ENCODE peak calls at places on chromosome 11, in eight cellular contexts. U, G, B, I, Z, N, Q and T are unnamed samples.

GRCh38 chr11:18772211-18772610 is 19.4 kb downstream of the PTPN5 start:
- DNase-seq in N (no peak), Q (no peak), U (no peak), B (no peak), G (no peak), Z (peak), I (no peak), T (no peak)

GRCh38 chr11:126573325-126574076 is 218.0 kb downstream of the ST3GAL4 start:
- DNase-seq in U (no peak), I (no peak), Q (no peak), G (no peak), Z (no peak), N (no peak), B (no peak), T (no peak)

GRCh38 chr11:31809543-31809856 is 1.6 kb downstream of the PAX6 start:
- DNase-seq in Z (no peak), Q (no peak), G (no peak), N (no peak), I (no peak), U (no peak), B (no peak), T (no peak)

GRCh38 chr11:279966-280761 is 2.0 kb downstream of the NLRP6 start:
- DNase-seq in U (no peak), Z (no peak), G (no peak), Q (no peak), I (no peak), N (peak), B (no peak), T (no peak)

GRCh38 chr11:111454561-111455192 is 57.5 kb downstream of the BTG4 start:
- DNase-seq in G (peak), B (peak), I (peak), U (peak), N (peak), Z (peak), Q (no peak), T (peak)

GRCh38 chr11:24585192-24585591 is 88.3 kb downstream of the LUZP2 start:
- DNase-seq in N (no peak), U (no peak), B (no peak), I (no peak), G (no peak), Z (peak), Q (no peak), T (no peak)

GRCh38 chr11:77619576-77620198 is 17.9 kb downstream of the CLNS1A start:
- DNase-seq in U (no peak), I (peak), Q (no peak), N (no peak), B (peak), G (no peak), Z (peak), T (no peak)

GRCh38 chr11:12199231-12199948 is 89.0 kb downstream of the MICAL2 start:
- DNase-seq in I (no peak), Q (no peak), N (peak), G (no peak), Z (no peak), U (no peak), B (no peak), T (no peak)

GRCh38 chr11:94171693-94172440 is 43.2 kb downstream of the PANX1 start:
- DNase-seq in I (peak), N (peak), Q (no peak), Z (peak), B (peak), U (no peak), G (peak), T (peak)

GRCh38 chr11:44977493-44977984 is 26.9 kb upstream of the TP53I11 start:
- DNase-seq in B (peak), Q (no peak), Z (no peak), G (no peak), N (peak), I (no peak), U (no peak), T (no peak)

GRCh38 chr11:130881475-130882137 is 34.7 kb downstream of the SNX19 start:
- DNase-seq in N (no peak), I (no peak), B (no peak), G (no peak), Q (no peak), Z (no peak), U (no peak), T (no peak)

GRCh38 chr11:106088896-106089295 is 11.4 kb downstream of the AASDHPPT start:
- DNase-seq in G (peak), Q (no peak), U (no peak), Z (no peak), N (no peak), B (no peak), I (no peak), T (no peak)

GRCh38 chr11:38718659-38719058 is 2120.6 kb upstream of the RAG2 start:
- DNase-seq in I (peak), Z (no peak), G (no peak), N (no peak), B (no peak), U (no peak), Q (no peak), T (no peak)

GRCh38 chr11:7677801-7678201 is 4.5 kb upstream of the CYB5R2 start:
- DNase-seq in U (peak), Q (no peak), Z (no peak), B (no peak), G (no peak), I (peak), N (no peak), T (no peak)

GRCh38 chr11:3223932-3224729 is 5.5 kb upstream of the MRGPRG start:
- DNase-seq in G (no peak), U (no peak), I (no peak), Z (no peak), B (no peak), N (no peak), Q (no peak), T (no peak)

GRCh38 chr11:65214212-65214845 is 32.6 kb downstream of the CAPN1 start:
- DNase-seq in G (no peak), B (no peak), U (no peak), Z (no peak), N (no peak), I (no peak), Q (no peak), T (no peak)

GRCh38 chr11:65215441-65216076 is 33.8 kb downstream of the CAPN1 start:
- DNase-seq in U (no peak), N (no peak), Z (no peak), Q (no peak), B (no peak), I (no peak), G (no peak), T (no peak)

GRCh38 chr11:65211293-65212105 is 29.8 kb downstream of the CAPN1 start:
- DNase-seq in Q (no peak), Z (no peak), U (no peak), N (no peak), B (no peak), G (no peak), I (no peak), T (no peak)

GRCh38 chr11:65212226-65212801 is 30.6 kb downstream of the CAPN1 start:
- DNase-seq in B (no peak), I (no peak), N (no peak), Q (no peak), G (no peak), Z (no peak), U (no peak), T (no peak)

DNA sequence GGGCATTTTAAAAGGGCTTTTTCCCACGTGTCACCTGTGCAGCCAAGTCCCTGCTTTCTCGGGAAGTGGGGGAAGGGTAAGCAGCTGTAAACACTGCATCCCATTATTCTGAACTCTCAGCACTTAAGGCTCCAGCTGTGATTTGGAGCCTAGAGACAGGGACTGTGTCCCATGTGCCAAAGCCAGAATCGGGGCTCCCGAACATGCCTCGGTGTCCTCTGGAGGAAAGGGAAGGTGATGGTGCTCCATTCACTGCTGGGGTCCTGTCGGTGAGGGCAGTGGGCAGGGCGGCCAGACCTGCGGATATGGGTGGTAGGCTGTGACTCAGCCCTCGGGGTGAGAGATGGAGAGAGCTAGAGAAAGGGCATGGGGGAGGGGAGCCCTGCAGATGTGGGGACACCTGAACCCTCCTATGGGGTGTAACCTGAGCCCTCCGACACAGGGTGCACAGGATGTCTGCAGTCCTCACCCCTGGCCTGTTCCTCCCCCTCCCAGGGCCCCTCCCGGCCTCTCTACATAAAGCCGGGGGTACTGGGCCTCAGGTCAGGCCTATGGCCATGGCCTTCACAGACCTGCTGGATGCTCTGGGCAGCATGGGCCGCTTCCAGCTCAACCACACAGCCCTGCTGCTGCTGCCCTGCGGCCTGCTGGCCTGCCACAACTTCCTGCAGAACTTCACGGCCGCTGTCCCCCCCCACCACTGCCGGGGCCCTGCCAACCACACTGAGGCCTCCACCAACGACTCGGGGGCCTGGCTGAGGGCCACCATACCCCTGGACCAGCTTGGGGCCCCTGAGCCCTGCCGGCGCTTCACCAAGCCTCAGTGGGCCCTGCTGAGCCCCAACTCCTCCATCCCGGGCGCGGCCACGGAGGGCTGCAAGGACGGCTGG is 31.8 kb downstream of the CAPN1 start:
- DNase-seq in N (no peak), I (no peak), B (no peak), Z (peak), G (no peak), U (no peak), Q (no peak), T (no peak)
- TF ChIP-seq CTCF in N (no peak), I (no peak), B (no peak), Z (no peak), G (no peak), U (no peak), Q (no peak), T (no peak)

GRCh38 chr11:60985501-60985900 is 14.0 kb downstream of the CD6 start:
- DNase-seq in Z (no peak), B (no peak), Q (no peak), U (no peak), G (no peak), N (no peak), I (no peak), T (no peak)
- H3K27ac ChIP-seq in Z (no peak), B (no peak), Q (no peak), U (peak), G (no peak), N (peak), I (no peak), T (no peak)

DNA sequence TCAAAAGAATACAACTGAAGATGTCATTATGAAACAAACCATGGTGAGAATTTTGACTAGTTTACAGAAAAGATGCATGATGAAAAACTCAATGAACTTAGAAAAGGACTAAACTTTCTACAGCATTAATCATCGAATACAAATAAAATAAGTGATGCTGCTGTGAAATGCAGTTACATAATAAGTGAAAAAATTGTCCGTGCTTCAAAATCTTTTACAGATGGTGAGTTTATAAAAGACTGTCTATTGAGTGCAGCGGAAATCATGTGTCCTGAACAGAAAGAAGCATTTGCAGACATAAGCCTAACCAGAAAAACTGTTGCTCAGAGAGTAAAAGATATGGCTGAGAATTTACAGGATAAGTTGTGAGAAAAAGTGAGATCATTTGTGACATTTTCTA is 33.8 kb downstream of the NEAT1 start:
- DNase-seq in G (no peak), B (no peak), I (no peak), N (no peak), Q (no peak), U (no peak), Z (no peak), T (no peak)
- TF ChIP-seq CTCF in G (no peak), B (no peak), I (no peak), N (no peak), Q (no peak), U (no peak), Z (no peak), T (no peak)

DNA sequence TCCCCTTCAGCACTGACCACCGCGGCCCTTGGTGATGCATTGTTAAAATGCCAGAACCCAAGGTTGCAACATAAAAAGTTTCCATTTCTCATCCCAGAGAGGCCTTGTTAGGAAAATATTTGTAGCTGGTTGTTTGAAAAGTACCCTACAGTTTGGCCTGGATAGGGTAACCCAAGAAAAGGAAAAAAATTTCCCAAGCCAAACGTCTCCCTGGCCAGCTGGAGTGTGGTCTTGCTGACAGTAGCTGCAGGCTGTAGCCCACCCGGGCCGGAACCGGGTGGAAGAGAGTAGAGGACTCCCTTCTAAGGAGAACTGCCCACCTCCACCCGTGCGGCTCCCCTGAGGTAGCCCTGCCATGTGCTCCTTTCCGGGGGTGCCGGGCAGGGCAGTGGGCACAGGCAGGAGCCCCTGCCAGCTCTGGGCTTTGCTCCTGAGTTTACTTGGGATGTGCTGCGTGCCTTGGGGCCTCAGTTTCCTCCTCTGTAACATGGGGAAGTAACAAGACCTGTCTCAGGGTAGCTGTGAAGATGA is 38.5 kb downstream of the IGHMBP2 start:
- DNase-seq in Z (no peak), G (no peak), U (no peak), N (no peak), I (no peak), Q (no peak), B (no peak), T (no peak)
- H3K27ac ChIP-seq in Z (no peak), G (no peak), U (no peak), N (peak), I (peak), Q (peak), B (no peak), T (peak)

GRCh38 chr11:84408946-84409411 is 1122.8 kb upstream of the CCDC90B start:
- DNase-seq in Q (no peak), B (no peak), U (no peak), Z (no peak), I (no peak), G (no peak), N (no peak), T (no peak)
- TF ChIP-seq CTCF in Q (no peak), B (no peak), U (no peak), Z (no peak), I (no peak), G (no peak), N (no peak), T (no peak)

DNA sequence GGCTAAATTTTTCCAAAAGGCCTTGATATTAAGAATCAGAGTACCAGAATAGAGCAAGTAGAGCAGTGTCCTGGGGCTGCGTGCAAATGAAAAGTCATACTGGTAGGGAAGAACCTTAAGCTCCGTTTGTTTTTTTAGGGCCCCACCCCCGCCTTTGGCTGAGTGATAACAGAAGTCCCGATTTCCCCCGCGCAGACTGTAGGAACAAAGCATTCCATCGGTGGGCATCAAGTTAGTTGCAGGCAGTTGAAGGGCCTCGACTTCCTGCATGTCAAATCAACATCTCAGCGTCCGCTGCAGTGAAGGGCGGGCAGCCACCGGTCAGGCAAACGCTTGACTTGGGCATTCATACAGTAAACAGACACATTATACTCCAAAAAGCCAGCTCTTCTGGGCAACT is 11.8 kb downstream of the LRP4 start:
- DNase-seq in N (no peak), U (no peak), Q (no peak), B (no peak), G (peak), I (peak), Z (no peak), T (no peak)
- H3K27ac ChIP-seq in N (no peak), U (no peak), Q (no peak), B (no peak), G (no peak), I (no peak), Z (no peak), T (no peak)

GRCh38 chr11:117198613-117199012 is 557 bp upstream of the TAGLN start:
- DNase-seq in N (no peak), Z (no peak), I (no peak), B (no peak), G (no peak), Q (no peak), U (no peak), T (no peak)

GRCh38 chr11:117197006-117197405 is 2.2 kb upstream of the TAGLN start:
- DNase-seq in Q (no peak), U (no peak), N (no peak), B (no peak), Z (no peak), G (no peak), I (no peak), T (no peak)

GRCh38 chr11:117195761-117196160 is 3.4 kb upstream of the TAGLN start:
- DNase-seq in G (no peak), Z (no peak), U (no peak), B (no peak), N (no peak), Q (no peak), I (no peak), T (no peak)

GRCh38 chr11:117199061-117199915 is at the start of gene TAGLN:
- DNase-seq in B (no peak), G (peak), N (peak), Q (peak), I (peak), U (peak), Z (peak), T (peak)

DNA sequence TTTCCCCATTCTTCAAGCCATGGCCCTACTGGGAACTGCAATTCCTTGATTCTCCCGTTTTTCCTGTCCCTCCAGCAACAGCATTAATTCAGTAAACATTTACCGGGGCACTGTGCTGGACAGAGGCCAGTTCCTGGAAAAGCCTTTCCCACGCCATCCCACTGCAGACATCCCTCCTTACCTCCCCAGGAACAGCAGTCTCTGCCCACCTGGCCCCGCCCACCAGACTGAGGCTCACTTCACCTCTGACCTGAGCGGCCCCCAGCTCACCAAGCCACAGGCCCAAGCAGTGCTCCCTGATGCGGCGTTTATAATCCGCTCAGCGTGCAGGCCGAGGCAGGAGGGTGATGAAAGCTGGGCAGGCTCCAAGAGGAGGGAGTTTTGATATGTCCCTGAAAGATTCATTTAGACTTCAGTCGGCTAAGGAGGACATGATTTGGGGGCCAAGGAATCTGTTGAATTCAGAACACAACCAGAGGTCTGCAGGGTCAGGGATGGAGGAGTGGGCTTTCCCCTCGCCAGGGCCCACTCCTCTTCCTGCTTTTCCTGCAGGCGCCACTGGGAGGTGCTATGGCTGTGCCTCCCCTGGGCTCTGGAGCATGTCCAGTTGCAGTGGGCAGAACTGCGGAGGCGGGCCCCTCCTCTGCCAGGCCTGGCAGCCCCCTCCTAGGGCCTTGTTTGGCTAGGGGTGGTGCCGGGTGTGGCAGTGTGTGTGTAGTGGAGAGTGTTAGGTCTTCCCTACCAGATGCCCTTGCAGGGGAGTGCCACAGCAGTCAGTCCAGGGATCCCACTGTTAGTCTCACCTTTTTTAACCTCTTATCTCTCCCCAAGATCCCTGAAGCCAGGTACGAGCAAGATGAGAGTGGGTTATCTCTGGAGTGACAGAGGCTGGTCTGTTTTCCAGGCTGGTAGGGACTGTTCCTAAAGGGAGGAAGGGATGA is 1.4 kb upstream of the TAGLN start:
- DNase-seq in I (peak), Z (peak), U (no peak), N (peak), Q (no peak), B (no peak), G (no peak), T (no peak)
- TF ChIP-seq CTCF in I (peak), Z (peak), U (peak), N (peak), Q (peak), B (peak), G (peak), T (no peak)

DNA sequence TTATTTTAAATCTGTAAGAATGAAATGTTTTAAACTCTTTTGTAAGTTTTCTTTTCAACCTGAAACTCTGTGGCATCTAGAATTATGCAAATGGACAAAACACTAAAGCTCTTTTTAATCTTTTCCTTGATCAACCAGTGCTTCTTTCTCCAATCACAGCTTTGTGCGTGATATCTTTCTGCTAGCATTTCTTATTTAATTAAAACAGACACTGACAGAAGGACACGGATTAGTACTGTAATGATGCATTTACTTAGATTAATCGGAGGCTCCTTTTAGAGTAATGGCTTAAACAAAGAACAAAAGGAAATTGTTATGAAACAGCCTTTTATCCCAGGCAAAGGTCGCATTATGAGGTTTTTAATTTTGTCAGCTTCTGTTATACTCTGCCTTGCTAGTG is 48.4 kb upstream of the SOX6 start:
- DNase-seq in G (no peak), Z (no peak), U (no peak), N (no peak), I (no peak), Q (no peak), B (no peak), T (no peak)
- H3K27ac ChIP-seq in G (no peak), Z (no peak), U (no peak), N (no peak), I (no peak), Q (no peak), B (no peak), T (no peak)